ENCODE peak calls at places on chromosomes 16 and 17, in seven cellular contexts. One of them, this sample, is unnamed.

GRCh38 chr17:20189322-20189721 is 180.2 kb downstream of the SPECC1 start:
- DNase-seq in Panc1: no peak
- DNase-seq in NCI-H2029: no peak
- DNase-seq in Caco-2: no peak
- DNase-seq in NCI-H1092 treated with DMSO at 0.1 percent for 48 hours: no peak
- DNase-seq in ovary: no peak
- DNase-seq in endodermal cell: peak
- DNase-seq in this sample: no peak

GRCh38 chr16:27432600-27432957 is 30.6 kb downstream of the IL21R start:
- DNase-seq in Panc1: no peak
- DNase-seq in NCI-H2029: no peak
- DNase-seq in Caco-2: no peak
- DNase-seq in NCI-H1092 treated with DMSO at 0.1 percent for 48 hours: no peak
- DNase-seq in ovary: no peak
- DNase-seq in endodermal cell: no peak
- DNase-seq in this sample: no peak

GRCh38 chr17:51860934-51861561 is 297.5 kb downstream of the CA10 start:
- DNase-seq in Panc1: no peak
- DNase-seq in NCI-H2029: peak
- DNase-seq in Caco-2: peak
- DNase-seq in NCI-H1092 treated with DMSO at 0.1 percent for 48 hours: peak
- DNase-seq in ovary: no peak
- DNase-seq in endodermal cell: peak
- DNase-seq in this sample: no peak

GRCh38 chr17:63405741-63406261 is 40.3 kb downstream of the CYB561 start:
- DNase-seq in Panc1: no peak
- DNase-seq in NCI-H2029: peak
- DNase-seq in Caco-2: peak
- DNase-seq in NCI-H1092 treated with DMSO at 0.1 percent for 48 hours: peak
- DNase-seq in ovary: no peak
- DNase-seq in endodermal cell: no peak
- DNase-seq in this sample: peak

GRCh38 chr17:41771389-41772206 is 14.9 kb downstream of the JUP start:
- DNase-seq in Panc1: no peak
- DNase-seq in NCI-H2029: no peak
- DNase-seq in Caco-2: no peak
- DNase-seq in NCI-H1092 treated with DMSO at 0.1 percent for 48 hours: no peak
- DNase-seq in ovary: no peak
- DNase-seq in endodermal cell: no peak
- DNase-seq in this sample: no peak

GRCh38 chr16:65658339-65659275 is 536.7 kb upstream of the CDH11 start:
- DNase-seq in Panc1: no peak
- DNase-seq in NCI-H2029: peak
- DNase-seq in Caco-2: no peak
- DNase-seq in NCI-H1092 treated with DMSO at 0.1 percent for 48 hours: peak
- DNase-seq in ovary: no peak
- DNase-seq in endodermal cell: peak
- DNase-seq in this sample: no peak

GRCh38 chr17:4014148-4014927 is 50.1 kb upstream of the ATP2A3 start:
- DNase-seq in Panc1: no peak
- DNase-seq in NCI-H2029: no peak
- DNase-seq in Caco-2: no peak
- DNase-seq in NCI-H1092 treated with DMSO at 0.1 percent for 48 hours: no peak
- DNase-seq in ovary: no peak
- DNase-seq in endodermal cell: no peak
- DNase-seq in this sample: no peak

GRCh38 chr17:28615260-28615940 is 1.4 kb upstream of the RSKR start:
- DNase-seq in Panc1: no peak
- DNase-seq in NCI-H2029: peak
- DNase-seq in Caco-2: no peak
- DNase-seq in NCI-H1092 treated with DMSO at 0.1 percent for 48 hours: peak
- DNase-seq in ovary: no peak
- DNase-seq in endodermal cell: no peak
- DNase-seq in this sample: no peak

GRCh38 chr17:37483311-37484039 is 6.2 kb upstream of the DUSP14 start:
- DNase-seq in Panc1: no peak
- DNase-seq in NCI-H2029: no peak
- DNase-seq in Caco-2: no peak
- DNase-seq in NCI-H1092 treated with DMSO at 0.1 percent for 48 hours: no peak
- DNase-seq in ovary: no peak
- DNase-seq in endodermal cell: no peak
- DNase-seq in this sample: peak

GRCh38 chr16:378821-379182 is 3.0 kb downstream of the PGAP6 start:
- DNase-seq in Panc1: no peak
- DNase-seq in NCI-H2029: no peak
- DNase-seq in Caco-2: no peak
- DNase-seq in NCI-H1092 treated with DMSO at 0.1 percent for 48 hours: no peak
- DNase-seq in ovary: peak
- DNase-seq in endodermal cell: no peak
- DNase-seq in this sample: no peak

GRCh38 chr16:56423584-56424403 is 1.6 kb downstream of the AMFR start:
- DNase-seq in Panc1: no peak
- DNase-seq in NCI-H2029: no peak
- DNase-seq in Caco-2: no peak
- DNase-seq in NCI-H1092 treated with DMSO at 0.1 percent for 48 hours: no peak
- DNase-seq in ovary: no peak
- DNase-seq in endodermal cell: no peak
- DNase-seq in this sample: no peak

GRCh38 chr17:15507001-15507400 is 39.6 kb upstream of the CDRT4 start:
- DNase-seq in Panc1: no peak
- DNase-seq in NCI-H2029: no peak
- DNase-seq in Caco-2: no peak
- DNase-seq in NCI-H1092 treated with DMSO at 0.1 percent for 48 hours: no peak
- DNase-seq in ovary: no peak
- DNase-seq in endodermal cell: peak
- DNase-seq in this sample: no peak

GRCh38 chr17:36934759-36935630 is 2.3 kb upstream of the LHX1 start:
- DNase-seq in Panc1: no peak
- DNase-seq in NCI-H2029: no peak
- DNase-seq in Caco-2: peak
- DNase-seq in NCI-H1092 treated with DMSO at 0.1 percent for 48 hours: no peak
- DNase-seq in ovary: no peak
- DNase-seq in endodermal cell: peak
- DNase-seq in this sample: no peak